ENCODE peak calls at places on chromosomes 13 and 19, in ten cellular contexts. Y is SK-N-SH, X is HL-60, W is K562, E is prostate gland, V is stomach, J is GM23338, P is breast epithelium, I is suprapubic skin, R is GM12891. A is an unnamed sample.

GRCh38 chr19:39890755-39891551 is 43.5 kb downstream of the FCGBP start:
- DNase-seq in Y (no peak), V (peak), P (no peak), I (no peak), J (no peak), R (no peak), E (no peak), X (no peak), W (no peak), A (no peak)

GRCh38 chr19:41426952-41427646 is at the start of gene B3GNT8:
- DNase-seq in W (peak), I (peak), Y (peak), V (peak), P (peak), R (peak), X (peak), J (peak), E (peak), A (no peak)

GRCh38 chr19:39407644-39408391 is 1.2 kb downstream of the ZFP36 start:
- DNase-seq in R (no peak), J (peak), V (peak), E (peak), Y (no peak), I (peak), W (peak), P (peak), X (no peak), A (no peak)

GRCh38 chr13:31101511-31102170 is 60.1 kb downstream of the HSPH1 start:
- DNase-seq in P (no peak), E (no peak), V (no peak), R (no peak), W (no peak), Y (no peak), J (no peak), X (no peak), I (no peak), A (no peak)

GRCh38 chr13:23637813-23638212 is 67.6 kb downstream of the TNFRSF19 start:
- DNase-seq in Y (no peak), V (no peak), J (peak), X (no peak), P (no peak), E (no peak), W (no peak), I (no peak), R (no peak), A (no peak)

GRCh38 chr19:6092329-6093286 is 17.7 kb downstream of the RFX2 start:
- DNase-seq in P (peak), Y (no peak), X (no peak), W (peak), R (no peak), E (peak), I (peak), J (peak), V (peak), A (no peak)

GRCh38 chr19:51830263-51830662 is 35.3 kb downstream of the FPR3 start:
- DNase-seq in V (no peak), I (no peak), X (peak), J (no peak), Y (no peak), E (no peak), R (no peak), W (peak), P (no peak), A (no peak)

GRCh38 chr13:43572601-43573360 is 214.0 kb downstream of the ENOX1 start:
- DNase-seq in R (no peak), X (no peak), J (no peak), P (no peak), E (no peak), V (no peak), W (no peak), Y (no peak), I (no peak), A (no peak)

GRCh38 chr13:27977476-27978300 is 8.6 kb upstream of the CDX2 start:
- DNase-seq in E (no peak), I (no peak), V (no peak), Y (no peak), W (no peak), P (no peak), J (peak), X (no peak), R (no peak), A (no peak)

GRCh38 chr13:19695829-19696228 is 62.4 kb downstream of the MPHOSPH8 start:
- DNase-seq in R (no peak), V (no peak), W (no peak), X (no peak), Y (no peak), J (peak), P (no peak), E (no peak), I (no peak), A (no peak)

GRCh38 chr19:4034048-4035017 is 26.8 kb downstream of the PIAS4 start:
- DNase-seq in I (no peak), W (no peak), P (no peak), J (no peak), V (no peak), E (no peak), Y (no peak), X (no peak), R (no peak), A (no peak)

GRCh38 chr13:64553411-64554129 is 2676.6 kb downstream of the PCDH9 start:
- DNase-seq in E (no peak), W (no peak), V (no peak), I (no peak), R (no peak), X (no peak), P (no peak), J (no peak), Y (no peak), A (no peak)

GRCh38 chr19:10346509-10346908 is 7.1 kb upstream of the ICAM3 start:
- DNase-seq in P (no peak), W (peak), V (no peak), X (peak), R (no peak), I (no peak), Y (no peak), E (no peak), J (no peak), A (no peak)

GRCh38 chr19:16143399-16144215 is at the start of gene HSH2D:
- DNase-seq in V (peak), W (no peak), X (peak), P (peak), J (peak), Y (no peak), I (no peak), R (peak), E (peak), A (peak)

GRCh38 chr19:16141043-16141442 is 2.4 kb upstream of the HSH2D start:
- DNase-seq in Y (no peak), I (no peak), E (no peak), W (peak), P (no peak), X (peak), R (no peak), V (no peak), J (no peak), A (peak)

GRCh38 chr19:16136185-16137067 is 7.1 kb upstream of the HSH2D start:
- DNase-seq in Y (no peak), E (no peak), I (no peak), V (no peak), X (no peak), J (no peak), W (no peak), P (no peak), R (no peak), A (no peak)

GRCh38 chr19:16142032-16142580 is 1.4 kb upstream of the HSH2D start:
- DNase-seq in I (no peak), V (no peak), X (no peak), W (no peak), Y (no peak), R (no peak), E (no peak), J (no peak), P (no peak), A (no peak)

DNA sequence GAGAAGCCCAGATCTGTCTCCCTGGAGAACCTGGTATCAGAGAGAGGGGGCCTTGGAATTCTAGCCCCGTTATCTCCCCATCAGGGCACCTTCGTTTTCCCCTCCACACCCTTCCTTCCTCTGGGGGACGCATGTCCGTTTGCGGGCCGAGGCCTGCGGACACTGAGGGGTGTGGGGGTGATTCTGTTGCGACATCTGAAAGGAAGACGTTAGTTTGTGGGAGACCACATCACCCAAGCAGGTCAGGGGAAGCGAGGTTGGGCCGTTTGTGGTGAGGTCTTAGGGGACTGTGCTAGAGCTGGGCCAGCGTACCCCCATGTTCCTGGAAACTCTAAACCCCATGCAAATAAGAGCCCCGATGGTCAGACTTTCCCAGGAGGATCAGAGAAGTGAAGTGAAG is 3.7 kb upstream of the HSH2D start:
- DNase-seq in W (no peak), P (no peak), E (no peak), I (no peak), Y (no peak), R (no peak), X (peak), V (no peak), J (no peak), A (peak)
- TF ChIP-seq POLR2AphosphoS5 in W (no peak), P (no peak), E (no peak), I (no peak), Y (no peak), R (no peak), X (peak), V (no peak), J (no peak), A (no peak)

GRCh38 chr19:15245370-15246197 is 13.3 kb upstream of the EPHX3 start:
- DNase-seq in E (no peak), I (no peak), V (no peak), Y (no peak), P (no peak), W (no peak), J (no peak), X (no peak), R (no peak), A (no peak)
- TF ChIP-seq POLR2AphosphoS5 in E (no peak), I (no peak), V (no peak), Y (no peak), P (no peak), W (no peak), J (no peak), X (no peak), R (no peak), A (no peak)

DNA sequence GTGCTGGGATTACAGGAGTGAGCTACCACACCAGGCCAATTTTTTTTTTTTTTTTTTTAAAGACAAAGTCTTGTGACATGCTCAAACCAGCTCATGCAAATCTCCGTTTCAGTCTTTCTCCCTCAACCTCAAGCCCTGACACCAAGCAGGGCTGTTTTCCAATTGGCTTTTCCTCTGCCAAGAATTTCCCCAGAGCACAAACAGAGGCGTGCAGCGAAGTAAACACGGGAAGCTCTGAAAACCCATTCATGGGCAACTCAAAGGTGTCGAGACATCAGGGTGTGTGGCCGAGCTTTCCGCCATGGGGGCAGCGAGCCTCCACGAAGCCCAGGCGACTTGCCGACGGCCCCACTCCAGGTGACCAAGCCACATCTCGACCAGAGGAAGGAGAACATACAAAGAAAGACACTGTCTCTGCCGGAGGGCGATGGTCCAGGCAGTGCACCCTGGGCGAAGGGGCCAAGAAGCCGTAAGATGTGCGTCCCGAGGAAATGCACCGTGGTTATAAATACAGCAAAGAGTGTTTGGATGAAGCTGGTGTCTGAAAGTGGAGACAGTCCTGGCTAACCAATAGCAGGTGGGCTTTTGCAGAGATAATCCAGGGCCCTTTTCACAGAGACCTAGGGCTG is 69.9 kb downstream of the INSR start:
- DNase-seq in Y (no peak), R (no peak), J (no peak), W (no peak), P (no peak), X (no peak), V (peak), I (peak), E (peak), A (no peak)
- TF ChIP-seq POLR2AphosphoS5 in Y (no peak), R (no peak), J (no peak), W (no peak), P (peak), X (no peak), V (no peak), I (no peak), E (peak), A (no peak)

GRCh38 chr19:36850646-36851442 is at the start of gene ZNF345:
- DNase-seq in X (peak), R (peak), W (peak), E (peak), I (peak), P (peak), Y (peak), V (peak), J (peak), A (peak)
- TF ChIP-seq POLR2AphosphoS5 in X (peak), R (no peak), W (no peak), E (peak), I (no peak), P (no peak), Y (peak), V (peak), J (peak), A (peak)

GRCh38 chr19:35509018-35509652 is 4.3 kb downstream of the DMKN start:
- DNase-seq in V (peak), I (no peak), R (no peak), Y (no peak), J (peak), X (no peak), P (no peak), W (peak), E (peak), A (peak)
- TF ChIP-seq POLR2AphosphoS5 in V (peak), I (no peak), R (no peak), Y (no peak), J (peak), X (no peak), P (no peak), W (no peak), E (peak), A (no peak)

DNA sequence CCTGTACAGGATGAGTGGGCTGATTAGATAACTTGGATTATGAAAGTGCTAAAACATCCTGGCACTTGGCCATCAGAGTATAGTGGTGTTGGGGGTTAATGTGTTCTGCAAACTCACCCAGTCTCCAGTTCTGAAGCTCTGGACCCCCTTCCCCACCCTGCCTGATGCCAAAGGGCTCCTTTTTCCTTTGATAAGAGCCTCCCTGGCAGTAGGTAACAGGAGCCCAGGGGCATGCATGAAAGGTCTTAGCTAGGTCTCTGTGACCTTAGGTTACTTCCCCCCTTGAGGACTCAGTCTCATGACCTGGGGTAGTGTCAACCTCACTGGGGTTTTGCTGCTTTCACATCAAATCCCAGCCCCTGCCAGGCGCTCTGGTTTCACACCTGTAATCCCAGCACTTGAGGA is 2.5 kb downstream of the RPS28 start:
- DNase-seq in V (no peak), W (peak), Y (no peak), R (no peak), I (no peak), P (no peak), E (no peak), J (no peak), X (no peak), A (no peak)
- TF ChIP-seq POLR2AphosphoS5 in V (no peak), W (peak), Y (no peak), R (no peak), I (no peak), P (no peak), E (no peak), J (no peak), X (peak), A (peak)

GRCh38 chr13:26463848-26464247 is 93.6 kb upstream of the WASF3 start:
- DNase-seq in J (no peak), V (no peak), X (no peak), I (no peak), R (no peak), P (no peak), W (no peak), E (no peak), Y (no peak), A (no peak)

GRCh38 chr13:26459276-26460131 is 98.0 kb upstream of the WASF3 start:
- DNase-seq in V (no peak), X (no peak), I (no peak), R (no peak), Y (no peak), J (no peak), E (no peak), P (no peak), W (no peak), A (no peak)

GRCh38 chr13:26458196-26458734 is 99.2 kb upstream of the WASF3 start:
- DNase-seq in I (no peak), E (no peak), V (no peak), P (no peak), R (no peak), W (no peak), Y (no peak), X (no peak), J (no peak), A (no peak)

GRCh38 chr13:26457212-26457611 is 100.3 kb upstream of the WASF3 start:
- DNase-seq in P (no peak), J (no peak), Y (no peak), V (no peak), I (no peak), W (no peak), E (no peak), X (peak), R (no peak), A (no peak)

DNA sequence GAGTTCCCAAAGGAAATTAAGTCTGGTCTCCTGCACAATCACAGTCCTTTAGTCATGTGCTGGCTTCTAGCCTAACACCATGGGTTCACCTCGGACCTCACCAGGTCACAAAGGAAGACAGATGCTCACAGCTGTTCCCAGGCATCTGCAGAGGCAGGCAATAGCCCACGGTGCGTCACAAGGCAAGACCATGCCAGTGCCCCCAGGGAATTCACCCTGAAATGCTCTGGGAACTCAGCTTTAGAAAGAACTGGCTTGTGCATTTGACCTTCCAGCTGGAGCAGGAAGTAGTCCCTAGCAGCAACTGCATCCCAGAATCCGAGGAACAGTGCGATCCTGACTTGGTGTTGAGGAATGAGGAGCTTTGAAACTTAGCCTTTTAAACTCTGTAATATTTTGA is 96.8 kb upstream of the WASF3 start:
- DNase-seq in X (no peak), E (no peak), P (no peak), Y (no peak), I (no peak), R (no peak), W (no peak), V (peak), J (no peak), A (no peak)
- TF ChIP-seq POLR2AphosphoS5 in X (no peak), E (no peak), P (no peak), Y (no peak), I (no peak), R (no peak), W (no peak), V (peak), J (no peak), A (no peak)

GRCh38 chr19:2046046-2046907 is 4.8 kb downstream of the MKNK2 start:
- DNase-seq in E (no peak), Y (no peak), J (no peak), P (no peak), R (no peak), W (no peak), I (no peak), X (peak), V (no peak), A (no peak)
- TF ChIP-seq POLR2AphosphoS5 in E (no peak), Y (no peak), J (no peak), P (no peak), R (no peak), W (peak), I (no peak), X (no peak), V (no peak), A (no peak)

DNA sequence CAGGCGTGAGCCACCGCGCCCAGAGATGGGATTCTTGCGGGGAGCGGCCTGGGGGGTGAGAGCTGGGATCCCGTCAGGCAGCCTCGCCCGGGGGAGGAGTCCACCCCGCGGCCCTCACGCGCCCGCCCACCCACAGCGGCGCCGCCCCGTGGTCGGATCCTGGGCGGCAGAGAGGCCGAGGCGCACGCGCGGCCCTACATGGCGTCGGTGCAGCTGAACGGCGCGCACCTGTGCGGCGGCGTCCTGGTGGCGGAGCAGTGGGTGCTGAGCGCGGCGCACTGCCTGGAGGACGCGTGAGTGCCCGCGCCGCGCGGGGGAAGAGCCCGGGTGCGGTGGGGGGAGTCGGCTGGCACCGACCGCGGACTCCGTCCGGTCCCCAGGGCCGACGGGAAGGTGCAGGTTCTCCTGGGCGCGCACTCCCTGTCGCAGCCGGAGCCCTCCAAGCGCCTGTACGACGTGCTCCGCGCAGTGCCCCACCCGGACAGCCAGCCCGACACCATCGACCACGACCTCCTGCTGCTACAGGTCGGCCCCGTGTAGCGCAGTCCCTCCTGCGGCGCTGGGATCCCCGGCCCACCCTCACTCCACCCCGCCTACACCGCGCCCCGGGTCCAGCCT is 1.1 kb downstream of the CFD start:
- DNase-seq in V (peak), R (peak), P (no peak), I (no peak), J (peak), X (peak), E (peak), Y (peak), W (peak), A (no peak)
- TF ChIP-seq POLR2AphosphoS5 in V (peak), R (no peak), P (peak), I (no peak), J (peak), X (peak), E (no peak), Y (no peak), W (peak), A (no peak)

GRCh38 chr19:55385749-55386514 is at the start of gene RPL28:
- DNase-seq in V (peak), W (peak), J (peak), Y (peak), R (peak), X (peak), I (peak), P (peak), E (peak), A (peak)
- TF ChIP-seq POLR2AphosphoS5 in V (peak), W (peak), J (peak), Y (peak), R (peak), X (peak), I (peak), P (peak), E (peak), A (peak)